ENCODE peak calls at places on chromosome 7, in six cellular contexts. B is mammary epithelial cell, T is HCT116, Y is dorsolateral prefrontal cortex, O is fibroblast of mammary gland, V is testis. R is an unnamed sample.

GRCh38 chr7:148242271-148242801 is 348.2 kb upstream of the C7orf33 start:
- DNase-seq in B (peak; percentile 55), T (peak; percentile 47), Y (no peak), O (peak; percentile 52), V (peak; percentile 59), R (no peak)

GRCh38 chr7:30246392-30246791 is 38.0 kb upstream of the ZNRF2 start:
- DNase-seq in B (no peak), T (no peak), Y (no peak), O (no peak), V (no peak), R (no peak)

GRCh38 chr7:2012981-2013380 is 219.8 kb downstream of the MAD1L1 start:
- DNase-seq in B (no peak), T (no peak), Y (peak; percentile 62), O (peak; percentile 35), V (no peak), R (peak; percentile 64)

GRCh38 chr7:142445019-142445686 is 187.3 kb upstream of the PRSS58 start:
- DNase-seq in B (no peak), T (peak; percentile 12), Y (no peak), O (no peak), V (no peak), R (no peak)

GRCh38 chr7:132254455-132254854 is 321.8 kb downstream of the PLXNA4 start:
- DNase-seq in B (no peak), T (no peak), Y (no peak), O (no peak), V (no peak), R (no peak)

GRCh38 chr7:121388950-121389349 is 7.2 kb downstream of the FAM3C start:
- DNase-seq in B (no peak), T (no peak), Y (no peak), O (no peak), V (no peak), R (no peak)

GRCh38 chr7:146057958-146058357 is 58.6 kb upstream of the CNTNAP2 start:
- DNase-seq in B (no peak), T (no peak), Y (no peak), O (no peak), V (no peak), R (no peak)

GRCh38 chr7:109179601-109180000 is 609.9 kb downstream of the DNAJB9 start:
- DNase-seq in B (peak; percentile 0), T (no peak), Y (no peak), O (no peak), V (no peak), R (no peak)

GRCh38 chr7:148290451-148291005 is 300.0 kb upstream of the C7orf33 start:
- DNase-seq in B (no peak), T (no peak), Y (no peak), O (no peak), V (no peak), R (no peak)

GRCh38 chr7:14085901-14086300 is 96.4 kb upstream of the ETV1 start:
- DNase-seq in B (no peak), T (peak; percentile 2), Y (no peak), O (peak; percentile 7), V (no peak), R (no peak)

GRCh38 chr7:85102813-85103350 is 84.0 kb downstream of the SEMA3D start:
- DNase-seq in B (no peak), T (no peak), Y (no peak), O (peak; percentile 71), V (no peak), R (no peak)

GRCh38 chr7:74371381-74372059 is 82.2 kb upstream of the GTF2IRD1 start:
- DNase-seq in B (no peak), T (peak; percentile 7), Y (no peak), O (no peak), V (no peak), R (no peak)

GRCh38 chr7:48052748-48053147 is 17.4 kb downstream of the C7orf57 start:
- DNase-seq in B (peak; percentile 63), T (peak; percentile 60), Y (no peak), O (peak; percentile 65), V (no peak), R (no peak)

GRCh38 chr7:85479918-85480658 is 293.2 kb upstream of the SEMA3D start:
- DNase-seq in B (peak; percentile 4), T (no peak), Y (no peak), O (peak; percentile 90), V (peak; percentile 18), R (no peak)

GRCh38 chr7:71801996-71802395 is 610.1 kb downstream of the CALN1 start:
- DNase-seq in B (no peak), T (no peak), Y (no peak), O (no peak), V (no peak), R (no peak)

GRCh38 chr7:117950601-117951278 is 77.5 kb upstream of the CTTNBP2 start:
- DNase-seq in B (no peak), T (no peak), Y (no peak), O (no peak), V (no peak), R (no peak)

GRCh38 chr7:138842111-138842510 is 44.1 kb upstream of the ATP6V0A4 start:
- DNase-seq in B (peak; percentile 12), T (no peak), Y (no peak), O (peak; percentile 23), V (no peak), R (no peak)

GRCh38 chr7:222716-223041 is 30.3 kb downstream of the FAM20C start:
- DNase-seq in B (no peak), T (no peak), Y (no peak), O (no peak), V (no peak), R (no peak)

GRCh38 chr7:29988391-29989256 is 977 bp downstream of the SCRN1 start:
- DNase-seq in B (peak; percentile 63), T (peak; percentile 67), Y (peak; percentile 63), O (peak; percentile 79), V (peak; percentile 79), R (peak; percentile 46)

GRCh38 chr7:93117852-93118530 is at the start of gene SAMD9:
- DNase-seq in B (peak; percentile 72), T (peak; percentile 49), Y (no peak), O (peak; percentile 85), V (peak; percentile 76), R (no peak)

GRCh38 chr7:333399-333776 is 43.4 kb downstream of the FOXL3 start:
- DNase-seq in B (peak; percentile 21), T (no peak), Y (no peak), O (no peak), V (peak; percentile 31), R (no peak)

GRCh38 chr7:199465-200249 is 7.3 kb downstream of the FAM20C start:
- DNase-seq in B (no peak), T (no peak), Y (no peak), O (no peak), V (no peak), R (no peak)

GRCh38 chr7:84624527-84624926 is 429.9 kb upstream of the SEMA3A start:
- DNase-seq in B (no peak), T (no peak), Y (no peak), O (peak; percentile 49), V (no peak), R (no peak)

GRCh38 chr7:40316176-40316575 is 181.4 kb downstream of the SUGCT start:
- DNase-seq in B (no peak), T (no peak), Y (no peak), O (no peak), V (no peak), R (no peak)

GRCh38 chr7:47741984-47742383 is 160.1 kb upstream of the TNS3 start:
- DNase-seq in B (no peak), T (no peak), Y (no peak), O (peak; percentile 44), V (no peak), R (no peak)

GRCh38 chr7:92723205-92723604 is 113.2 kb downstream of the CDK6 start:
- DNase-seq in B (no peak), T (no peak), Y (no peak), O (peak; percentile 40), V (no peak), R (no peak)

GRCh38 chr7:51070163-51070562 is 246.4 kb downstream of the COBL start:
- DNase-seq in B (peak; percentile 11), T (no peak), Y (no peak), O (peak; percentile 25), V (no peak), R (no peak)

GRCh38 chr7:123372368-123372767 is 162.0 kb downstream of the IQUB start:
- DNase-seq in B (no peak), T (no peak), Y (no peak), O (no peak), V (no peak), R (no peak)

GRCh38 chr7:48259463-48260280 is 88.4 kb downstream of the ABCA13 start:
- DNase-seq in B (no peak), T (no peak), Y (no peak), O (no peak), V (no peak), R (no peak)

GRCh38 chr7:4633012-4633411 is 49.1 kb upstream of the FOXK1 start:
- DNase-seq in B (peak; percentile 78), T (peak; percentile 78), Y (no peak), O (peak; percentile 84), V (no peak), R (no peak)
- TF ChIP-seq CTCF in B (no peak), T (no peak), Y (no peak), O (no peak), V (no peak), R (no peak)

DNA sequence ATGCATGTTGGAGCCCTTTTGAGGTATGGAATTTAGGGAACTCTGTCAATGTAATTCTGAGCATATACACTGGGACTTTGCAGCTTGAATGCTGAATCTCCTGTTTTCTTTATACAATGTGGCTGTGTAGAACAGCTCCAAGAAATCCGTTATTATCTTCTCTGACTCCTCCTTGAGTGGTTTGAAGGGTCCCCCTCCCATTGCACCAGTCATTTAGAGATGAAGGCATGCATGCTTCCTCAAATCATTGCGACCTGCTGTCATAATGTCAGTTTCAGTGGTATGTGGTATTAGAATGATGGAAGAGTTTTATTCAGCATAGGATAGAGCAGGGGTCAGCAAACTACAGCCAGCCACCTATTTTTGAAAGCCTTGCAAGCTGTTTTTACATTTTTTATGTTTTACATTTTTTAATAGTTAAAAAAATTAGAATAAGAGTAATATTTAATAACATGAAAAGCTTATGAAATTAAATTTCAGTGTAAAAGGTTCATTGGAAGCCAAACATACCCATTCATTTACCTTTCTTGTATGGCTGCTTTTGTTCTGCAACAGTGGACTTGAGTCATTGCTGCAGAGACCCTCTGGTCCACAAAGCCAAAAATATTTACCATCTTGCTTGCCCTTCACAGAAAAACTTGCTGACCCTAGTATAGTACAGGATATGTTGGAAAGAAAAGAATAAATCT is 8.1 kb downstream of the STK17A start:
- DNase-seq in B (no peak), T (no peak), Y (no peak), O (no peak), V (no peak), R (no peak)
- H3K4me3 ChIP-seq in B (no peak overlapping the region), T (no peak overlapping the region), Y (no peak overlapping the region), O (no peak overlapping the region), V (no peak overlapping the region), R (no peak overlapping the region)

DNA sequence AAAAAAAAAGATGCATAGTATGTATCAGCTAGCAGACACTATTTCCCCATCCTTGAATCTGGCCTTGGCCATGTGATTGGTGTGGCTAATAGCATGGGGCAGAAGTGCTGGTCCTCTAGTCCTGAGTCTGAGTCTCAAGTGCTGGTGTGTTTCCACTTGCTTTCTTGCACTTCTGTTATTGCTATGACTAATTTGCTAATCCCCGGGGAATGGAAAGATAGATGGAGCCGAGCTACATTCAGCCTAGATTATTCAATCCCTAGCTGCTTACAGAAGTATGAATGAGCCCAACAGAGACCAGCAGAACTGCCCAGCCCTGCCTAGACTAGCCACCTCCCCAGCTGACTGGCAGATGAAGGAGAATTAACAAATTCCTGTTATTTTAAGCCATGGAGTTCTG is 53.2 kb upstream of the SYPL1 start:
- DNase-seq in B (no peak), T (no peak), Y (no peak), O (peak; percentile 92), V (no peak), R (no peak)
- TF ChIP-seq CTCF in B (no peak), T (no peak), Y (no peak), O (no peak), V (no peak), R (no peak)

GRCh38 chr7:100476903-100477870 is 1.8 kb downstream of the TSC22D4 start:
- DNase-seq in B (no peak), T (no peak), Y (no peak), O (no peak), V (peak; percentile 65), R (no peak)
- H3K4me3 ChIP-seq in B (peak overlapping the region; percentile 93), T (no peak overlapping the region), Y (peak overlapping the region; percentile 47), O (peak overlapping the region; percentile 92), V (peak overlapping the region; percentile 83), R (peak overlapping the region; percentile 96)

R was measured in right lobe of liver.